ENCODE peak calls at places on chromosomes 11 and 22, in six cellular contexts. A is neural progenitor cell; K is mesenchymal stem cell; N is CD8-positive, alpha-beta T cell; P is fibroblast of lung; D is lower lobe of right lung. S is an unnamed sample.
A peak's percentile ranks its signal among the peaks of the same experiment; 100 is the strongest.

GRCh38 chr11:102426000-102426399 is 26.6 kb downstream of the TMEM123 start:
- DNase-seq in A (no peak), K (no peak), N (no peak), P (no peak), D (no peak), S (no peak)

GRCh38 chr11:27783701-27784355 is 83.6 kb upstream of the BDNF start:
- DNase-seq in A (no peak), K (no peak), N (no peak), P (peak; percentile 11), D (no peak), S (no peak)

GRCh38 chr11:66316849-66317251 is at the start of gene CD248:
- DNase-seq in A (peak; percentile 68), K (peak; percentile 82), N (no peak), P (peak; percentile 89), D (no peak), S (peak; percentile 81)

GRCh38 chr11:74532496-74533246 is 39.1 kb upstream of the LIPT2 start:
- DNase-seq in A (no peak), K (no peak), N (no peak), P (no peak), D (no peak), S (no peak)

GRCh38 chr22:30781271-30781875 is 86.7 kb downstream of the OSBP2 start:
- DNase-seq in A (no peak), K (no peak), N (no peak), P (no peak), D (no peak), S (no peak)

GRCh38 chr22:42799462-42800405 is 57.3 kb downstream of the ARFGAP3 start:
- DNase-seq in A (no peak), K (no peak), N (no peak), P (no peak), D (no peak), S (no peak)

GRCh38 chr22:30347255-30347892 is 9.3 kb downstream of the SF3A1 start:
- DNase-seq in A (no peak), K (no peak), N (no peak), P (no peak), D (no peak), S (no peak)

GRCh38 chr22:30969532-30970355 is 679 bp downstream of the TUG1 start:
- DNase-seq in A (no peak), K (peak; percentile 61), N (no peak), P (peak; percentile 54), D (no peak), S (peak; percentile 28)

GRCh38 chr11:74557526-74557925 is 34.9 kb upstream of the POLD3 start:
- DNase-seq in A (no peak), K (no peak), N (no peak), P (no peak), D (no peak), S (no peak)

GRCh38 chr11:94604496-94604895 is 37.3 kb downstream of the PIWIL4 start:
- DNase-seq in A (no peak), K (peak; percentile 11), N (no peak), P (no peak), D (no peak), S (no peak)

GRCh38 chr11:4551346-4551979 is 6.5 kb downstream of the OR52M1 start:
- DNase-seq in A (peak; percentile 10), K (no peak), N (no peak), P (no peak), D (no peak), S (no peak)

GRCh38 chr11:104333977-104334376 is 170.0 kb upstream of the PDGFD start:
- DNase-seq in A (no peak), K (no peak), N (no peak), P (no peak), D (no peak), S (no peak)

GRCh38 chr11:3635641-3636375 is 6.0 kb downstream of the ART5 start:
- DNase-seq in A (no peak), K (no peak), N (no peak), P (no peak), D (no peak), S (no peak)

GRCh38 chr11:134261626-134262488 is 8.5 kb downstream of the ACAD8 start:
- DNase-seq in A (peak; percentile 67), K (no peak), N (no peak), P (no peak), D (no peak), S (no peak)

GRCh38 chr11:65624931-65625627 is 9.5 kb downstream of the PCNX3 start:
- DNase-seq in A (no peak), K (no peak), N (no peak), P (no peak), D (no peak), S (no peak)

GRCh38 chr11:28777126-28777525 is 668.9 kb downstream of the METTL15 start:
- DNase-seq in A (no peak), K (no peak), N (no peak), P (no peak), D (no peak), S (no peak)

GRCh38 chr22:41315586-41315985 is 14.3 kb downstream of the ZC3H7B start:
- DNase-seq in A (no peak), K (no peak), N (no peak), P (no peak), D (no peak), S (no peak)

GRCh38 chr22:31313366-31314147 is 21.3 kb upstream of the PIK3IP1 start:
- DNase-seq in A (peak; percentile 75), K (peak; percentile 49), N (peak; percentile 82), P (peak; percentile 67), D (peak; percentile 89), S (peak; percentile 92)

GRCh38 chr11:98625526-98625925 is 395.2 kb upstream of the CNTN5 start:
- DNase-seq in A (peak; percentile 54), K (no peak), N (no peak), P (no peak), D (no peak), S (no peak)
- H3K4me1 ChIP-seq in A (peaks cover 18% of the 10 kb centered on the region), K (no peaks in the 10 kb centered on the region), N (no peaks in the 10 kb centered on the region), P (no peaks in the 10 kb centered on the region), D (no peaks in the 10 kb centered on the region), S (no peaks in the 10 kb centered on the region)

DNA sequence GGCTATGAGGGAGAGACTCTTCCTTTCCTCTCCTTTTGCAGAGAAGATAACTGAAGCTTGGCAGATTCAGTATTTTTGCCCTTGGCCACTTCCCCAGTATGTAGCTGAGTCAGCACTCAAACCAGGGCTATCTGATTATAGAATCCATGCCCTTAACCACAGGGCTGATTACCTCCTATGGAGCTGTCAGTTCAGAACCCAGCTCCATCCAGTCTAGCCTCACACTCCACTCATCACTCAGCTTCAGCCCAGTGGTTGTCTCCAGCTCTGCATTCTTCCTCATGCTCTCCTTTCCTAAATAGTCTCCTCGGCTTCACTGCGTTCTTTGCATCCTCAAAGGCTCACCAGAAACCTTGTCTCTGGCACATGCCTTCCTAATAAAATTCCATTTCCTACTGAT is 151.6 kb upstream of the BLID start:
- DNase-seq in A (no peak), K (peak; percentile 17), N (no peak), P (peak; percentile 60), D (no peak), S (no peak)
- H3K4me1 ChIP-seq in A (peaks cover 15% of the 10 kb centered on the region), K (no peaks in the 10 kb centered on the region), N (no peaks in the 10 kb centered on the region), P (peaks cover 4% of the 10 kb centered on the region), D (no peaks in the 10 kb centered on the region), S (no peaks in the 10 kb centered on the region)

GRCh38 chr11:132115454-132115853 is 745.0 kb downstream of the NTM start:
- DNase-seq in A (no peak), K (no peak), N (no peak), P (peak; percentile 32), D (no peak), S (no peak)

GRCh38 chr11:132114185-132114584 is 743.8 kb downstream of the NTM start:
- DNase-seq in A (peak; percentile 78), K (no peak), N (no peak), P (no peak), D (no peak), S (no peak)

GRCh38 chr11:132114743-132115142 is 744.3 kb downstream of the NTM start:
- DNase-seq in A (no peak), K (no peak), N (no peak), P (no peak), D (no peak), S (no peak)

GRCh38 chr11:132111341-132111740 is 740.9 kb downstream of the NTM start:
- DNase-seq in A (no peak), K (no peak), N (no peak), P (peak; percentile 42), D (no peak), S (no peak)

GRCh38 chr11:132111781-132112380 is 741.5 kb downstream of the NTM start:
- DNase-seq in A (no peak), K (peak; percentile 70), N (no peak), P (peak; percentile 90), D (no peak), S (no peak)
- H3K4me1 ChIP-seq in A (peaks cover 32% of the 10 kb centered on the region), K (peaks cover 13% of the 10 kb centered on the region), N (no peaks in the 10 kb centered on the region), P (peaks cover 10% of the 10 kb centered on the region), D (no peaks in the 10 kb centered on the region), S (no peaks in the 10 kb centered on the region)

DNA sequence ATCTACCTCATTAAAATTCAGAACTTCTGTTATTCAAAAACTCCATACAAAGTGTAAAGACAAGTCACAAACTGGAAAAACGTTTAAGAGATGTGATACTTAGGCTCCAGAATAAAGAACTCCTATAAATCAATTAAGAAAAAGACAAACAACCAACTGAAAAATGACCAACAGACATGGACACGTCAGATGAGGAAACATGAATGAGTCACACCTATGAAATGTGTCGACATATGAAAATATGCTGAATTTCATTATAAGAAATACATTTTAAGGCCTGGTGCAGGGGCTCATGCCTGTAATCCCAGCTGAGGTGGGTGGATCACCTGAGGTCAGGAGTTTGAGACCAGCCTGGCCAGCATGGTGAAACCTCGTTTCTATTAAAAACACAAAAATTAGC is 78.7 kb downstream of the ENTHD1 start:
- DNase-seq in A (no peak), K (peak; percentile 9), N (no peak), P (peak; percentile 53), D (no peak), S (no peak)
- H3K4me1 ChIP-seq in A (no peaks in the 10 kb centered on the region), K (peaks cover 2% of the 10 kb centered on the region), N (no peaks in the 10 kb centered on the region), P (no peaks in the 10 kb centered on the region), D (no peaks in the 10 kb centered on the region), S (no peaks in the 10 kb centered on the region)

DNA sequence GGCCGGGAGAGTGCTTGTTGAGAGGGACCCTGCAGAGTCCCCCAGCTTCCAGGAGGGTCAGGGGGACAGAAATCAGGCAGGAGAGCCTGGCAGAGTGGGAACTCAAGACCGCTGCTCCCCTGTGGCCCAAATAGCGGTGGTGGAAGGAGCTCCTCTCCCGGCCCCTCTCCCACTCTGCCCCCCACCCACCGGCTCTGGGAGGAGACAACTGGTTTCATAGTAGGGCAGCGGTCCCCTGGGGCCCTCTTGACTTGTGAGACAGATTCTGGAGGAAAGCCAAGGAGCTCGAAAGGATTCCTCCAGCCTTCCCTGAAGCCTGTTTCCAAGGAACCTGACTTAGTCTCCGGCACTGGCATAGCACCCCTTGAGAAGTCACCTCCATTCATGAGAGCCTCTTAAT is 10.1 kb downstream of the PKNOX2 start:
- DNase-seq in A (no peak), K (no peak), N (no peak), P (no peak), D (no peak), S (no peak)
- H3K4me1 ChIP-seq in A (peaks cover 46% of the 10 kb centered on the region), K (peaks cover 63% of the 10 kb centered on the region), N (no peaks in the 10 kb centered on the region), P (peaks cover 11% of the 10 kb centered on the region), D (no peaks in the 10 kb centered on the region), S (no peaks in the 10 kb centered on the region)

DNA sequence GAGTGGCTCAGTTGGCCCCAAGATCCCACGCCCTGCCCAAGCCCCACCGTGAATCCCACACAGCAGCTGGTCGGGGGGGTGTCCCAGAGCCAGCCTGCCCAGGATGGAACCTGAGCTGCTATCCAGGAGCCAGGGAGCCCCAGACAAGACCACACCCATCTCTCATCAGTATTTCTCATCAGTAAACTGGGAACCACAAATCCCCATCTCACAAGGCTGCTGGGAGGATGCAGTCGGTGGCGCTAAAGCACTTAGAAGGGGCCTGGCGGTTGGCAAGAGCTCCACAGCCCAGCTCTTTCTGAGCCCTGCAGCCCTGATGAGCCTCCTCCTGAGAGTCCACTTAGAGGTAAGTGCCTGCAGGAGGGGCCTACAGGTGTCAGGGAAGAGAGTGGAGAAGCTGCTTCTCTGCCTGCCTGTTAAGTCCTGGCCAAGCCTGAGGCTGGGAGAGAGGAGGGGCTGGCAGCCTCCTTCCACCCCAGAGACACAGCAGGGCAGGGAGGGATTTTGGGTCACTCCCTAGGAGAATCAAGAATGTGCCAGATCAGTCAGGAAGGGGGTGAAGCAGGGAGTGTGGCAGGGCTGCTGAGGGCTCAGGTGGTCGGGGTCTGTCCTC is 6.1 kb downstream of the FADS3 start:
- DNase-seq in A (peak; percentile 23), K (peak; percentile 22), N (no peak), P (no peak), D (no peak), S (no peak)
- H3K4me1 ChIP-seq in A (peaks cover 7% of the 10 kb centered on the region), K (peaks cover 15% of the 10 kb centered on the region), N (peaks cover 4% of the 10 kb centered on the region), P (peaks cover 3% of the 10 kb centered on the region), D (peaks cover 11% of the 10 kb centered on the region), S (no peaks in the 10 kb centered on the region)